ENCODE peak calls at places on chromosomes 4 and X, in four cellular contexts. One of them, this sample, is unnamed.
A peak's percentile ranks its signal among the peaks of the same experiment; 100 is the strongest.

GRCh38 chrX:30561191-30561590 is 16.4 kb downstream of the TASL start:
- DNase-seq in stimulated activated CD4-positive, alpha-beta T cell treated with anti-CD3 and anti-CD28 coated beads, TNF-alpha, amount 100 ng/mL, for 4 hours: no peak
- DNase-seq in NCI-H345: no peak
- DNase-seq in Right ventricle myocardium superior: no peak
- DNase-seq in this sample: no peak

GRCh38 chr4:150039790-150040189 is 38.5 kb upstream of the DCLK2 start:
- DNase-seq in stimulated activated CD4-positive, alpha-beta T cell treated with anti-CD3 and anti-CD28 coated beads, TNF-alpha, amount 100 ng/mL, for 4 hours: no peak
- DNase-seq in NCI-H345: no peak
- DNase-seq in Right ventricle myocardium superior: no peak
- DNase-seq in this sample: no peak

GRCh38 chrX:115373308-115373707 is 83.8 kb downstream of the LUZP4 start:
- DNase-seq in stimulated activated CD4-positive, alpha-beta T cell treated with anti-CD3 and anti-CD28 coated beads, TNF-alpha, amount 100 ng/mL, for 4 hours: no peak
- DNase-seq in NCI-H345: no peak
- DNase-seq in Right ventricle myocardium superior: no peak
- DNase-seq in this sample: no peak

GRCh38 chrX:114344756-114345155 is 239.1 kb upstream of the HTR2C start:
- DNase-seq in stimulated activated CD4-positive, alpha-beta T cell treated with anti-CD3 and anti-CD28 coated beads, TNF-alpha, amount 100 ng/mL, for 4 hours: no peak
- DNase-seq in NCI-H345: peak; percentile 7
- DNase-seq in Right ventricle myocardium superior: no peak
- DNase-seq in this sample: no peak

GRCh38 chr4:185290018-185290607 is 80.7 kb downstream of the SNX25 start:
- DNase-seq in stimulated activated CD4-positive, alpha-beta T cell treated with anti-CD3 and anti-CD28 coated beads, TNF-alpha, amount 100 ng/mL, for 4 hours: no peak
- DNase-seq in NCI-H345: no peak
- DNase-seq in Right ventricle myocardium superior: no peak
- DNase-seq in this sample: no peak

GRCh38 chr4:80054375-80054774 is 18.7 kb downstream of the ANTXR2 start:
- DNase-seq in stimulated activated CD4-positive, alpha-beta T cell treated with anti-CD3 and anti-CD28 coated beads, TNF-alpha, amount 100 ng/mL, for 4 hours: no peak
- DNase-seq in NCI-H345: no peak
- DNase-seq in Right ventricle myocardium superior: no peak
- DNase-seq in this sample: no peak

GRCh38 chrX:34917146-34917545 is 25.4 kb upstream of the FAM47B start:
- DNase-seq in stimulated activated CD4-positive, alpha-beta T cell treated with anti-CD3 and anti-CD28 coated beads, TNF-alpha, amount 100 ng/mL, for 4 hours: no peak
- DNase-seq in NCI-H345: no peak
- DNase-seq in Right ventricle myocardium superior: no peak
- DNase-seq in this sample: no peak

GRCh38 chr4:25030283-25031076 is at the start of gene LGI2:
- DNase-seq in stimulated activated CD4-positive, alpha-beta T cell treated with anti-CD3 and anti-CD28 coated beads, TNF-alpha, amount 100 ng/mL, for 4 hours: no peak
- DNase-seq in NCI-H345: peak; percentile 42
- DNase-seq in Right ventricle myocardium superior: peak; percentile 68
- DNase-seq in this sample: peak; percentile 89

GRCh38 chr4:89737888-89738287 is 99.1 kb downstream of the SNCA start:
- DNase-seq in stimulated activated CD4-positive, alpha-beta T cell treated with anti-CD3 and anti-CD28 coated beads, TNF-alpha, amount 100 ng/mL, for 4 hours: no peak
- DNase-seq in NCI-H345: no peak
- DNase-seq in Right ventricle myocardium superior: no peak
- DNase-seq in this sample: no peak

GRCh38 chr4:1210241-1210841 is 38.0 kb upstream of the SPON2 start:
- DNase-seq in stimulated activated CD4-positive, alpha-beta T cell treated with anti-CD3 and anti-CD28 coated beads, TNF-alpha, amount 100 ng/mL, for 4 hours: no peak
- DNase-seq in NCI-H345: no peak
- DNase-seq in Right ventricle myocardium superior: peak; percentile 39
- DNase-seq in this sample: peak; percentile 71

GRCh38 chr4:73875401-73875800 is 6.2 kb downstream of the CXCL1 start:
- DNase-seq in stimulated activated CD4-positive, alpha-beta T cell treated with anti-CD3 and anti-CD28 coated beads, TNF-alpha, amount 100 ng/mL, for 4 hours: no peak
- DNase-seq in NCI-H345: no peak
- DNase-seq in Right ventricle myocardium superior: no peak
- DNase-seq in this sample: no peak

GRCh38 chr4:116664198-116664597 is 421.2 kb downstream of the TRAM1L1 start:
- DNase-seq in stimulated activated CD4-positive, alpha-beta T cell treated with anti-CD3 and anti-CD28 coated beads, TNF-alpha, amount 100 ng/mL, for 4 hours: no peak
- DNase-seq in NCI-H345: no peak
- DNase-seq in Right ventricle myocardium superior: no peak
- DNase-seq in this sample: no peak

GRCh38 chr4:33722800-33723511 is 2521.4 kb downstream of the ARAP2 start:
- DNase-seq in stimulated activated CD4-positive, alpha-beta T cell treated with anti-CD3 and anti-CD28 coated beads, TNF-alpha, amount 100 ng/mL, for 4 hours: no peak
- DNase-seq in NCI-H345: no peak
- DNase-seq in Right ventricle myocardium superior: no peak
- DNase-seq in this sample: no peak

GRCh38 chr4:185534850-185535761 is at the start of gene PDLIM3:
- DNase-seq in stimulated activated CD4-positive, alpha-beta T cell treated with anti-CD3 and anti-CD28 coated beads, TNF-alpha, amount 100 ng/mL, for 4 hours: no peak
- DNase-seq in NCI-H345: peak; percentile 69
- DNase-seq in Right ventricle myocardium superior: peak; percentile 82
- DNase-seq in this sample: peak; percentile 94

GRCh38 chr4:136392576-136392975 is 1139.7 kb downstream of the PCDH18 start:
- DNase-seq in stimulated activated CD4-positive, alpha-beta T cell treated with anti-CD3 and anti-CD28 coated beads, TNF-alpha, amount 100 ng/mL, for 4 hours: no peak
- DNase-seq in NCI-H345: no peak
- DNase-seq in Right ventricle myocardium superior: no peak
- DNase-seq in this sample: no peak

GRCh38 chr4:1315306-1315705 is 25.6 kb downstream of the MAEA start:
- DNase-seq in stimulated activated CD4-positive, alpha-beta T cell treated with anti-CD3 and anti-CD28 coated beads, TNF-alpha, amount 100 ng/mL, for 4 hours: no peak
- DNase-seq in NCI-H345: no peak
- DNase-seq in Right ventricle myocardium superior: no peak
- DNase-seq in this sample: no peak

GRCh38 chr4:27791640-27792039 is 931.0 kb downstream of the STIM2 start:
- DNase-seq in stimulated activated CD4-positive, alpha-beta T cell treated with anti-CD3 and anti-CD28 coated beads, TNF-alpha, amount 100 ng/mL, for 4 hours: no peak
- DNase-seq in NCI-H345: no peak
- DNase-seq in Right ventricle myocardium superior: no peak
- DNase-seq in this sample: no peak